ENCODE peak calls at places on chromosome 5, in ten cellular contexts. T is fibroblast of lung, E is lower lobe of right lung, J is fibroblast of mammary gland, D is tibial nerve, V is transverse colon, F is stomach, R is cardiac fibroblast, H is psoas muscle, S is gastrocnemius medialis. N is an unnamed sample.

GRCh38 chr5:150319484-150319790 is 16.7 kb upstream of the ARSI start:
- DNase-seq in T (no peak), E (no peak), J (no peak), D (no peak), V (no peak), F (no peak), R (no peak), H (no peak), S (no peak), N (no peak)

GRCh38 chr5:125277494-125278154 is 531.2 kb upstream of the ZNF608 start:
- DNase-seq in T (peak), E (no peak), J (peak), D (no peak), V (no peak), F (no peak), R (peak), H (no peak), S (no peak), N (no peak)

GRCh38 chr5:60698316-60698715 is 1.6 kb downstream of the DEPDC1B start:
- DNase-seq in T (no peak), E (no peak), J (peak), D (no peak), V (no peak), F (no peak), R (no peak), H (no peak), S (no peak), N (no peak)

GRCh38 chr5:170745481-170746061 is 38.0 kb upstream of the GABRP start:
- DNase-seq in T (no peak), E (peak), J (no peak), D (no peak), V (no peak), F (peak), R (peak), H (no peak), S (no peak), N (no peak)

GRCh38 chr5:146877178-146877681 is 1.3 kb downstream of the PPP2R2B start:
- DNase-seq in T (no peak), E (no peak), J (no peak), D (no peak), V (no peak), F (no peak), R (no peak), H (no peak), S (no peak), N (no peak)

GRCh38 chr5:148776780-148777179 is 49.6 kb upstream of the ADRB2 start:
- DNase-seq in T (peak), E (no peak), J (peak), D (no peak), V (no peak), F (peak), R (peak), H (no peak), S (no peak), N (no peak)

GRCh38 chr5:126002222-126002897 is 420.8 kb upstream of the GRAMD2B start:
- DNase-seq in T (peak), E (no peak), J (peak), D (peak), V (no peak), F (peak), R (peak), H (peak), S (peak), N (no peak)

GRCh38 chr5:171681667-171682066 is 104.0 kb upstream of the SMIM23 start:
- DNase-seq in T (no peak), E (no peak), J (peak), D (no peak), V (no peak), F (no peak), R (no peak), H (no peak), S (no peak), N (no peak)

GRCh38 chr5:176389114-176389768 is 690 bp downstream of the HIGD2A start:
- DNase-seq in T (no peak), E (no peak), J (no peak), D (no peak), V (no peak), F (no peak), R (no peak), H (no peak), S (no peak), N (no peak)

GRCh38 chr5:80034962-80035821 is at the start of gene THBS4:
- DNase-seq in T (no peak), E (no peak), J (no peak), D (no peak), V (no peak), F (no peak), R (no peak), H (peak), S (no peak), N (no peak)

GRCh38 chr5:83751201-83751600 is 30.5 kb upstream of the HAPLN1 start:
- DNase-seq in T (no peak), E (no peak), J (no peak), D (no peak), V (no peak), F (no peak), R (no peak), H (no peak), S (no peak), N (no peak)

GRCh38 chr5:109964136-109964535 is 274.4 kb downstream of the MAN2A1 start:
- DNase-seq in T (no peak), E (no peak), J (peak), D (no peak), V (no peak), F (no peak), R (no peak), H (no peak), S (no peak), N (no peak)

GRCh38 chr5:16579142-16579541 is 37.7 kb downstream of the RETREG1 start:
- DNase-seq in T (no peak), E (no peak), J (no peak), D (no peak), V (no peak), F (peak), R (peak), H (peak), S (no peak), N (no peak)

GRCh38 chr5:56327810-56328209 is 94.7 kb upstream of the ANKRD55 start:
- DNase-seq in T (no peak), E (no peak), J (no peak), D (no peak), V (no peak), F (no peak), R (no peak), H (no peak), S (no peak), N (no peak)

GRCh38 chr5:134314443-134314842 is 52.5 kb downstream of the CDKL3 start:
- DNase-seq in T (no peak), E (no peak), J (no peak), D (no peak), V (no peak), F (no peak), R (no peak), H (no peak), S (no peak), N (no peak)

GRCh38 chr5:14406554-14406849 is 175.1 kb upstream of the OTULINL start:
- DNase-seq in T (peak), E (no peak), J (peak), D (no peak), V (no peak), F (no peak), R (peak), H (no peak), S (no peak), N (no peak)

GRCh38 chr5:180519098-180519497 is 24.9 kb downstream of the CNOT6 start:
- DNase-seq in T (peak), E (no peak), J (peak), D (no peak), V (no peak), F (no peak), R (peak), H (no peak), S (no peak), N (no peak)

DNA sequence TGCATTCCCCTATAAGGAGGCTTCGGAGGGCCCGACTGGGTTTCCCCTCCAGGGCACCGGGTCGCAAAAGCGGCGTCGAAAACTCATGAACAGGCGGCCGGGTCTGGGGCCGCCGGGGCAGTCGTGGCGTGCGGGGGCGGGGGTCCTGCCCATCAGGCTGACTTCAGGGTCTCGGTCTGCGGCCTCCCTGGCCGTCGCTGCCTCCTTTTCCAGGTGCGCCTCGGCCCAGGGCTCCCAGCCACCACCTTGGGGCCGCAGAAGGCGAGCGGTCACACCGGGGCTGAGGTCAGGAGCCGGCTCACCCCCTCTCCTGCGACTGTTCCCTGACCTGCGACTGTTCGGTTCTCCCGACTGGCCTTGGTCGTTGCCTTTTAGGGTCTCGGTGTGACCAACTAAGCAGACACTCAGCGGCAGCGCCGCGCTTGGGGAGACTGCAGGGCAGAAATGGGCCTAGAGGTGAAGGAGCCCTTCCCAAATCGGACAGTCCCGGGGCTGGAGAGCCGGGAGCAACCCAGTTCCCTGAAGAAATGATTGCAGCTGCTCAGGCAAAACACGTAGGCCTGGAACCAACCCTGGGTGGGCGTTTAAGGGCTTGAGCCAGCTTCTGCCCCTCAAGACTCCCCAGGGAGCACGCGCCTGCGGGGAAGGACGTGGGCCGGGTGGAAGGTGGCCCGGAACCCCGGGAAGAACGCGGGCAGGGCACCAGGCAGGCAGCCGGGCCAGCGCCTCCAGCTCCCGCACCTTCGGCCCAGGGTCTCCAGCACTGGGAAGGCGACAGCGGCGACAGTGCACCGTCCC is 11.2 kb downstream of the IRX2 start:
- DNase-seq in T (no peak), E (no peak), J (no peak), D (no peak), V (no peak), F (no peak), R (no peak), H (no peak), S (no peak), N (no peak)
- H3K4me3 ChIP-seq in T (no peak), E (peak), J (no peak), D (peak), V (no peak), F (peak), R (peak), H (peak), S (peak), N (no peak)

GRCh38 chr5:140118294-140118936 is 4.5 kb downstream of the PURA start:
- DNase-seq in T (no peak), E (no peak), J (peak), D (no peak), V (no peak), F (no peak), R (no peak), H (no peak), S (no peak), N (no peak)
- TF ChIP-seq CTCF in T (no peak), E (no peak), J (no peak), D (no peak), V (no peak), F (no peak), R (no peak), H (no peak), S (no peak), N (no peak)

GRCh38 chr5:51387854-51388320 is 4.6 kb downstream of the ISL1 start:
- DNase-seq in T (no peak), E (no peak), J (no peak), D (no peak), V (no peak), F (peak), R (no peak), H (no peak), S (no peak), N (no peak)
- H3K4me3 ChIP-seq in T (no peak), E (no peak), J (no peak), D (no peak), V (no peak), F (peak), R (no peak), H (no peak), S (no peak), N (no peak)

DNA sequence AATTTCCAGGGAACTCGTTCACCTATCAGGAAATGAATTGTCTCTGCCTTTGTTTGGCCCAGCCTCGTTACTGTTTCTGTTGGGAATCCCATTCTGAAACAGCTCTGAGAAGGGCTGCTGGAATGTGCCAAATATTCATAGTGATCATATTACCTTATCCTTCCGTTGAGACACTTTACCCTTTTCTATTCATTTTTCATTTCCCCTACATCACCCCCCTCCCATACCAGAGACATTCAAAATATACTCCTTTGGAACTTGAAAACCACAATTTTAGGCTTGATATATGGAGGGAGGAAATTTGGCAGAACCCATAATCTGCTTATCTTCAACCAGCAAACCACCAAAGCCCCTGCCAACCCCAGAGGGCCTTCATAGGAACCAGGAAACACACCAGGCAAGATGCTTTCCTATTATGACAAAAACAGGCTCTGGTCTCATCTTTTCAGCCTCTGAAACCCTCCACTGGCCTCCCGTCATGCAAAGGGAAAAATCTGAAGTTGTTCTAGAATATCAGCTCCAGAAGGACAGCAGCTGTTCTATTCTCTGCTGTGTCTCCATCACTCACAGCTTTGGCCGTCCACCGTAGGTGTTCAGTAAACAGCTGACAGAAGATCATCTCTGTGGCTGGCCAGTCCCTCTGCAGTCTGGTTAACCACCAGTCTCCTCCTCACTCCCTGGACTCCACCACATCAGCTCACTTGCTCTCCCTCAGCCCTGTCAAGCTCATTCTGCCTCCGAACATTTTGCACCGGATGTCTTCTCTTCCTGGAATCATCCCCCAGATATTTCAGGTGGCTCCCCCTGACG is 217.2 kb upstream of the WWC1 start:
- DNase-seq in T (no peak), E (no peak), J (no peak), D (no peak), V (no peak), F (no peak), R (peak), H (no peak), S (no peak), N (no peak)
- TF ChIP-seq CTCF in T (no peak), E (no peak), J (no peak), D (no peak), V (no peak), F (no peak), R (no peak), H (no peak), S (no peak), N (no peak)

DNA sequence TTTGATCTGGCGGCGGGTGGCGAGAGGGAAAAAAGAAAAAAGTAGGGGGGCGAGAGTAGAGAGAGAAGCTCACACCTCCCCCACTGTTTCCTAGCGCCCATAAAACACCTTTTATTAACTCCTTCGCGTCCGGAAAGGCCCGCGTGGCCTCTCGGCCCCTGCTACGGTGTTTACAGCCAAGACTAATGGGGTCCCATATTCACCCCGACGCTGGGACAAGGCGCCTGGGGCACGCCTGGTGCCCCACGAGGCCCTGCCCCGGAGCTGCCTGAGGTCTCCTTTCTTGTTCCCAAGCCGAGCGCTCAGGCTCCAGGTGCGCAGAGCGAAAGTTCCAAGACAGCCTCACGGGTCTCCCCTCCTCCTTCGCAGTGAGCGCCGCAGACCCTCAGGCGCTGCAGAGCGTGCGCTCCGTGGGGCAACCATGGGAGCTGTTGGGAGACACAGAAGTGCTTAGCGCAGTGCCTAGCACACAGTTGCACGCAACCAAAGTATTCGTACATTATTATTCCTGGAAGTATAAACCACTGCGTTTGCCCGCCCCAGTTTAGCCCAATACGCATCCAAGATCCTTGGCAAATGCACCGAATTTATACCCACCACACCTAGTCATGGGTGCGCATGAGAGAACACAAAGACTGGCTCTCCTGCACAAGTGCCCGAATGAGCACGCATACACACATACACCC is 4.3 kb downstream of the HAND1 start:
- DNase-seq in T (no peak), E (no peak), J (no peak), D (no peak), V (no peak), F (no peak), R (no peak), H (peak), S (no peak), N (no peak)
- H3K4me3 ChIP-seq in T (no peak), E (no peak), J (no peak), D (no peak), V (peak), F (no peak), R (no peak), H (peak), S (no peak), N (no peak)

GRCh38 chr5:115166744-115167393 is 2.8 kb downstream of the TRIM36 start:
- DNase-seq in T (no peak), E (no peak), J (no peak), D (no peak), V (no peak), F (no peak), R (no peak), H (no peak), S (no peak), N (no peak)

GRCh38 chr5:115168829-115169391 is 798 bp downstream of the TRIM36 start:
- DNase-seq in T (no peak), E (no peak), J (no peak), D (no peak), V (peak), F (no peak), R (no peak), H (no peak), S (no peak), N (no peak)

GRCh38 chr5:115170128-115170923 is 618 bp upstream of the TRIM36 start:
- DNase-seq in T (no peak), E (peak), J (peak), D (no peak), V (no peak), F (no peak), R (peak), H (no peak), S (no peak), N (no peak)

GRCh38 chr5:115170924-115171510 is 1.3 kb upstream of the TRIM36 start:
- DNase-seq in T (no peak), E (no peak), J (no peak), D (no peak), V (no peak), F (no peak), R (no peak), H (no peak), S (no peak), N (no peak)

GRCh38 chr5:115169392-115170127 is at the start of gene TRIM36:
- DNase-seq in T (peak), E (peak), J (peak), D (peak), V (peak), F (peak), R (peak), H (peak), S (peak), N (peak)
- TF ChIP-seq CTCF in T (peak), E (peak), J (peak), D (no peak), V (peak), F (no peak), R (no peak), H (peak), S (no peak), N (no peak)